ENCODE peak calls at places on chromosomes 12 and 14, in six cellular contexts. One of them, this sample, is unnamed.

GRCh38 chr14:73887704-73888459 is 1.2 kb downstream of the ZNF410 start:
- DNase-seq in GM12878: no peak
- DNase-seq in A549: no peak
- DNase-seq in HepG2: peak
- DNase-seq in K562: no peak
- DNase-seq in endothelial cell of umbilical vein: peak
- DNase-seq in this sample: peak

GRCh38 chr12:45284096-45284901 is 68.4 kb downstream of the ANO6 start:
- DNase-seq in GM12878: no peak
- DNase-seq in A549: no peak
- DNase-seq in HepG2: peak
- DNase-seq in K562: no peak
- DNase-seq in endothelial cell of umbilical vein: peak
- DNase-seq in this sample: no peak

GRCh38 chr14:37230551-37231194 is 32.9 kb downstream of the MIPOL1 start:
- DNase-seq in GM12878: no peak
- DNase-seq in A549: peak
- DNase-seq in HepG2: peak
- DNase-seq in K562: peak
- DNase-seq in endothelial cell of umbilical vein: peak
- DNase-seq in this sample: peak

GRCh38 chr12:86389949-86390348 is 133.8 kb upstream of the MGAT4C start:
- DNase-seq in GM12878: no peak
- DNase-seq in A549: no peak
- DNase-seq in HepG2: no peak
- DNase-seq in K562: no peak
- DNase-seq in endothelial cell of umbilical vein: no peak
- DNase-seq in this sample: no peak

GRCh38 chr12:101781834-101782543 is 42.7 kb upstream of the SYCP3 start:
- DNase-seq in GM12878: no peak
- DNase-seq in A549: no peak
- DNase-seq in HepG2: no peak
- DNase-seq in K562: no peak
- DNase-seq in endothelial cell of umbilical vein: no peak
- DNase-seq in this sample: no peak

GRCh38 chr12:38159092-38159551 is 157.5 kb upstream of the ALG10B start:
- DNase-seq in GM12878: no peak
- DNase-seq in A549: no peak
- DNase-seq in HepG2: no peak
- DNase-seq in K562: no peak
- DNase-seq in endothelial cell of umbilical vein: no peak
- DNase-seq in this sample: peak

GRCh38 chr14:103124501-103125001 is 1.3 kb downstream of the TNFAIP2 start:
- DNase-seq in GM12878: no peak
- DNase-seq in A549: no peak
- DNase-seq in HepG2: no peak
- DNase-seq in K562: no peak
- DNase-seq in endothelial cell of umbilical vein: no peak
- DNase-seq in this sample: no peak

GRCh38 chr14:59464651-59465569 is at the start of gene GPR135:
- DNase-seq in GM12878: no peak
- DNase-seq in A549: no peak
- DNase-seq in HepG2: peak
- DNase-seq in K562: no peak
- DNase-seq in endothelial cell of umbilical vein: peak
- DNase-seq in this sample: no peak

GRCh38 chr14:96781371-96781770 is 15.8 kb upstream of the VRK1 start:
- DNase-seq in GM12878: no peak
- DNase-seq in A549: no peak
- DNase-seq in HepG2: no peak
- DNase-seq in K562: no peak
- DNase-seq in endothelial cell of umbilical vein: no peak
- DNase-seq in this sample: no peak

GRCh38 chr12:79016181-79016580 is 151.6 kb downstream of the SYT1 start:
- DNase-seq in GM12878: no peak
- DNase-seq in A549: no peak
- DNase-seq in HepG2: no peak
- DNase-seq in K562: no peak
- DNase-seq in endothelial cell of umbilical vein: peak
- DNase-seq in this sample: no peak

GRCh38 chr14:55899531-55899930 is 218.7 kb upstream of the PELI2 start:
- DNase-seq in GM12878: no peak
- DNase-seq in A549: no peak
- DNase-seq in HepG2: no peak
- DNase-seq in K562: no peak
- DNase-seq in endothelial cell of umbilical vein: no peak
- DNase-seq in this sample: no peak

GRCh38 chr12:107749094-107749493 is 11.8 kb downstream of the PRDM4 start:
- DNase-seq in GM12878: no peak
- DNase-seq in A549: no peak
- DNase-seq in HepG2: no peak
- DNase-seq in K562: no peak
- DNase-seq in endothelial cell of umbilical vein: peak
- DNase-seq in this sample: no peak

GRCh38 chr14:93655078-93655750 is 133.1 kb downstream of the PRIMA1 start:
- DNase-seq in GM12878: peak
- DNase-seq in A549: peak
- DNase-seq in HepG2: peak
- DNase-seq in K562: peak
- DNase-seq in endothelial cell of umbilical vein: peak
- DNase-seq in this sample: peak

GRCh38 chr14:92040431-92041040 is 677 bp upstream of the TRIP11 start:
- DNase-seq in GM12878: peak
- DNase-seq in A549: peak
- DNase-seq in HepG2: peak
- DNase-seq in K562: no peak
- DNase-seq in endothelial cell of umbilical vein: peak
- DNase-seq in this sample: peak

GRCh38 chr12:76124456-76124855 is 40.0 kb upstream of the NAP1L1 start:
- DNase-seq in GM12878: no peak
- DNase-seq in A549: no peak
- DNase-seq in HepG2: no peak
- DNase-seq in K562: no peak
- DNase-seq in endothelial cell of umbilical vein: peak
- DNase-seq in this sample: no peak

GRCh38 chr12:22034709-22035506 is 11.1 kb upstream of the CMAS start:
- DNase-seq in GM12878: no peak
- DNase-seq in A549: no peak
- DNase-seq in HepG2: no peak
- DNase-seq in K562: no peak
- DNase-seq in endothelial cell of umbilical vein: peak
- DNase-seq in this sample: no peak

GRCh38 chr14:50452285-50452684 is 55.6 kb upstream of the CDKL1 start:
- DNase-seq in GM12878: no peak
- DNase-seq in A549: no peak
- DNase-seq in HepG2: no peak
- DNase-seq in K562: no peak
- DNase-seq in endothelial cell of umbilical vein: no peak
- DNase-seq in this sample: no peak

GRCh38 chr12:2082321-2082720 is 29.5 kb downstream of the CACNA1C start:
- DNase-seq in GM12878: no peak
- DNase-seq in A549: no peak
- DNase-seq in HepG2: no peak
- DNase-seq in K562: no peak
- DNase-seq in endothelial cell of umbilical vein: no peak
- DNase-seq in this sample: no peak

DNA sequence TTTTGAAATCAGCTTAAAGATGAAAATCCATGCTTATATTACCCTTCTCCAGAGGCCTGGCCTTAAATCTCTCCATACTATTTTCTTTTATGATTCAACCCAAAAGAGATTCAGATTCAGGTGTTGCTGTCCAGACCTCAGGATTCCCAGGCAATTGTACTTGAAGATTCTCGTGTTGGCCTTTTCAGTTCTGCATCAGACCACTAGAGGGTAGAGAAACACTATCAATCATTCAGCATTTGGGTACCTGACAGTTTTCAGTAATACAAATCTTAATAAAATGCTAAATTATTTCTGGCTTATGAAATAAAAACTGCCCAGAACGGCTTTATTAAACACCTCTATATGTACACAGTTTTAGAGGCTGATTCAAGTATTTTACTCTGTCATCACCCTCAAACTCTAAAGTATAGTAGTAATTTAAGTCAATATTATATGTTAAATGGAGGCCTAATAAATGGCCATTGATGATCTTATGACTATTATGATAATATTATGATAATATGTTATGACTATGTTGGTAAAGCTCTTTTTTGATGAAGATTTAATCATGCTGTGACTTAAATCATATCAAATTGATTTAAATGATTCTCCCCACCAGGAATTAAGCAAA is 301.1 kb downstream of the DUSP6 start:
- DNase-seq in GM12878: no peak
- DNase-seq in A549: peak
- DNase-seq in HepG2: peak
- DNase-seq in K562: peak
- DNase-seq in endothelial cell of umbilical vein: peak
- DNase-seq in this sample: peak
- TF ChIP-seq MYC in GM12878: no peak
- TF ChIP-seq MYC in A549: no peak
- TF ChIP-seq MYC in HepG2: no peak
- TF ChIP-seq MYC in K562: no peak
- TF ChIP-seq MYC in endothelial cell of umbilical vein: no peak
- TF ChIP-seq MYC in this sample: no peak

DNA sequence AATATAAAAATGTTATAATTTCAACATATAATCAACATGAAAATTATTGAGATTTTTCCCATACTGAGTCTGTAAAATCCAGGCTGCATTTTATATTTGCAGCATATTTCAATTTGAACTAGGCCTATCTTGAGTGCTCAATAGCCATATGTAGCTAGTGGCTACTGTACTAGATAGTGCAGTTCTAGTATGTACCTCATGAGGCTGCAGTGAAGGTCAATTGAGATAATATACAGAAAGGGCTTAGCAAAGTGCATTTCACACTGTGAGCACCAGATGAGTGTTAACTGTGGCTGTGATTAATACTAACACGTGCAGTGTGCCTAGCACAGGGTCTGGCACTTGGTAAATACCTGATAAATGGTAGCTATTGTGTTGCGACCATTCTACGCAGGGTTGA is 5.4 kb upstream of the SLC22A17 start:
- DNase-seq in GM12878: no peak
- DNase-seq in A549: no peak
- DNase-seq in HepG2: no peak
- DNase-seq in K562: no peak
- DNase-seq in endothelial cell of umbilical vein: no peak
- DNase-seq in this sample: no peak
- TF ChIP-seq CTCF in GM12878: no peak
- TF ChIP-seq CTCF in A549: no peak
- TF ChIP-seq CTCF in HepG2: no peak
- TF ChIP-seq CTCF in K562: no peak
- TF ChIP-seq CTCF in endothelial cell of umbilical vein: no peak
- TF ChIP-seq CTCF in this sample: no peak

GRCh38 chr14:33700052-33700451 is 250.8 kb downstream of the EGLN3 start:
- DNase-seq in GM12878: no peak
- DNase-seq in A549: no peak
- DNase-seq in HepG2: no peak
- DNase-seq in K562: no peak
- DNase-seq in endothelial cell of umbilical vein: no peak
- DNase-seq in this sample: no peak

GRCh38 chr14:33705521-33705920 is 245.4 kb downstream of the EGLN3 start:
- DNase-seq in GM12878: no peak
- DNase-seq in A549: no peak
- DNase-seq in HepG2: no peak
- DNase-seq in K562: no peak
- DNase-seq in endothelial cell of umbilical vein: no peak
- DNase-seq in this sample: no peak

GRCh38 chr14:33702293-33702692 is 248.6 kb downstream of the EGLN3 start:
- DNase-seq in GM12878: no peak
- DNase-seq in A549: no peak
- DNase-seq in HepG2: no peak
- DNase-seq in K562: no peak
- DNase-seq in endothelial cell of umbilical vein: no peak
- DNase-seq in this sample: no peak

GRCh38 chr14:33707751-33708150 is 243.1 kb downstream of the EGLN3 start:
- DNase-seq in GM12878: no peak
- DNase-seq in A549: no peak
- DNase-seq in HepG2: no peak
- DNase-seq in K562: no peak
- DNase-seq in endothelial cell of umbilical vein: no peak
- DNase-seq in this sample: no peak

GRCh38 chr14:33704486-33704885 is 246.4 kb downstream of the EGLN3 start:
- DNase-seq in GM12878: no peak
- DNase-seq in A549: no peak
- DNase-seq in HepG2: no peak
- DNase-seq in K562: no peak
- DNase-seq in endothelial cell of umbilical vein: no peak
- DNase-seq in this sample: no peak
- H3K4me3 ChIP-seq in GM12878: no peak
- H3K4me3 ChIP-seq in A549: no peak
- H3K4me3 ChIP-seq in HepG2: no peak
- H3K4me3 ChIP-seq in K562: no peak
- H3K4me3 ChIP-seq in endothelial cell of umbilical vein: no peak
- H3K4me3 ChIP-seq in this sample: no peak

DNA sequence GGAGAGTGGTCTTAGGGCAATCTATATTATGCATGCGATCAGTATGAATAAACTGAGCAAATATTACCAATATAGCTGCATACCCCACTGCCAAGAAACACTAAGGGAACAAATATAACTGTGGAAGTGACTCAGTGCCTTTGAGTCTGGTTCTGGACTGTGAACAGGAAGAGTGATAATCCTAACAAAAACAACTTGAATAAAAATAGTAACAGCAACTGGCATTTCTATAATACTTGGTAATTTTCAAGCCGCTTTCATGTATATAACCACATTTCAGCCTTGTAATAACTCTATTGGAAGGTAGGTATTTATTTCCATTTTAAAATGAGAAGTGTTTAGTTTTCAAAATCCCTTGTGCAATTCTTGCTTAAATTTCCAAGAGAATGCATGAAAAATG is 338.4 kb upstream of the TMEM132C start:
- DNase-seq in GM12878: no peak
- DNase-seq in A549: no peak
- DNase-seq in HepG2: no peak
- DNase-seq in K562: no peak
- DNase-seq in endothelial cell of umbilical vein: no peak
- DNase-seq in this sample: no peak
- TF ChIP-seq MYC in GM12878: no peak
- TF ChIP-seq MYC in A549: no peak
- TF ChIP-seq MYC in HepG2: no peak
- TF ChIP-seq MYC in K562: no peak
- TF ChIP-seq MYC in endothelial cell of umbilical vein: no peak
- TF ChIP-seq MYC in this sample: no peak

GRCh38 chr12:132921685-132922084 is 34.3 kb upstream of the CHFR start:
- DNase-seq in GM12878: no peak
- DNase-seq in A549: no peak
- DNase-seq in HepG2: no peak
- DNase-seq in K562: peak
- DNase-seq in endothelial cell of umbilical vein: no peak
- DNase-seq in this sample: no peak
- TF ChIP-seq CTCF in GM12878: peak
- TF ChIP-seq CTCF in A549: no peak
- TF ChIP-seq CTCF in HepG2: peak
- TF ChIP-seq CTCF in K562: peak
- TF ChIP-seq CTCF in endothelial cell of umbilical vein: no peak
- TF ChIP-seq CTCF in this sample: peak

GRCh38 chr14:53149656-53150319 is 3.3 kb downstream of the DDHD1 start:
- DNase-seq in GM12878: no peak
- DNase-seq in A549: no peak
- DNase-seq in HepG2: no peak
- DNase-seq in K562: no peak
- DNase-seq in endothelial cell of umbilical vein: no peak
- DNase-seq in this sample: peak
- H3K4me3 ChIP-seq in GM12878: peak
- H3K4me3 ChIP-seq in A549: no peak
- H3K4me3 ChIP-seq in HepG2: no peak
- H3K4me3 ChIP-seq in K562: no peak
- H3K4me3 ChIP-seq in endothelial cell of umbilical vein: no peak
- H3K4me3 ChIP-seq in this sample: peak

GRCh38 chr12:128133321-128134050 is 133.5 kb upstream of the TMEM132C start:
- DNase-seq in GM12878: no peak
- DNase-seq in A549: no peak
- DNase-seq in HepG2: no peak
- DNase-seq in K562: no peak
- DNase-seq in endothelial cell of umbilical vein: no peak
- DNase-seq in this sample: no peak
- TF ChIP-seq MYC in GM12878: no peak
- TF ChIP-seq MYC in A549: no peak
- TF ChIP-seq MYC in HepG2: no peak
- TF ChIP-seq MYC in K562: no peak
- TF ChIP-seq MYC in endothelial cell of umbilical vein: no peak
- TF ChIP-seq MYC in this sample: no peak